ENCODE peak calls at places on chromosomes 16 and 17, in five cellular contexts. One of them, this sample, is unnamed.

GRCh38 chr17:63495471-63495870 is 18.6 kb downstream of the ACE start:
- DNase-seq in effector memory CD4-positive, alpha-beta T cell: no peak
- DNase-seq in esophagus squamous epithelium: no peak
- DNase-seq in fibroblast of mammary gland: no peak
- DNase-seq in fibroblast of pulmonary artery: no peak
- DNase-seq in this sample: no peak

GRCh38 chr16:83513006-83513755 is 294.6 kb upstream of the HSBP1 start:
- DNase-seq in effector memory CD4-positive, alpha-beta T cell: no peak
- DNase-seq in fibroblast of pulmonary artery: peak
- DNase-seq in fibroblast of mammary gland: peak
- DNase-seq in esophagus squamous epithelium: no peak
- DNase-seq in this sample: no peak

GRCh38 chr16:88927661-88928060 is 49.3 kb downstream of the CBFA2T3 start:
- DNase-seq in fibroblast of mammary gland: no peak
- DNase-seq in fibroblast of pulmonary artery: no peak
- DNase-seq in esophagus squamous epithelium: no peak
- DNase-seq in effector memory CD4-positive, alpha-beta T cell: no peak
- DNase-seq in this sample: no peak

GRCh38 chr16:68073902-68074760 is 11.0 kb upstream of the NFATC3 start:
- DNase-seq in fibroblast of pulmonary artery: no peak
- DNase-seq in esophagus squamous epithelium: no peak
- DNase-seq in fibroblast of mammary gland: no peak
- DNase-seq in effector memory CD4-positive, alpha-beta T cell: no peak
- DNase-seq in this sample: no peak

GRCh38 chr16:21162661-21163151 is 4.2 kb downstream of the LDAF1 start:
- DNase-seq in fibroblast of pulmonary artery: peak
- DNase-seq in fibroblast of mammary gland: peak
- DNase-seq in effector memory CD4-positive, alpha-beta T cell: no peak
- DNase-seq in esophagus squamous epithelium: no peak
- DNase-seq in this sample: no peak

GRCh38 chr16:50878966-50879615 is 137.2 kb downstream of the CYLD start:
- DNase-seq in fibroblast of mammary gland: no peak
- DNase-seq in effector memory CD4-positive, alpha-beta T cell: no peak
- DNase-seq in esophagus squamous epithelium: no peak
- DNase-seq in fibroblast of pulmonary artery: no peak
- DNase-seq in this sample: no peak

GRCh38 chr17:33013596-33014375 is 22.1 kb downstream of the SPACA3 start:
- DNase-seq in fibroblast of pulmonary artery: no peak
- DNase-seq in esophagus squamous epithelium: no peak
- DNase-seq in fibroblast of mammary gland: no peak
- DNase-seq in effector memory CD4-positive, alpha-beta T cell: no peak
- DNase-seq in this sample: no peak

GRCh38 chr17:38325221-38325851 is 18.4 kb downstream of the GPR179 start:
- DNase-seq in effector memory CD4-positive, alpha-beta T cell: no peak
- DNase-seq in esophagus squamous epithelium: no peak
- DNase-seq in fibroblast of mammary gland: no peak
- DNase-seq in fibroblast of pulmonary artery: no peak
- DNase-seq in this sample: no peak

GRCh38 chr16:1451702-1452392 is 7.5 kb upstream of the CCDC154 start:
- DNase-seq in esophagus squamous epithelium: no peak
- DNase-seq in fibroblast of mammary gland: no peak
- DNase-seq in fibroblast of pulmonary artery: no peak
- DNase-seq in effector memory CD4-positive, alpha-beta T cell: no peak
- DNase-seq in this sample: no peak

GRCh38 chr17:21177401-21177800 is 36.6 kb downstream of the TMEM11 start:
- DNase-seq in effector memory CD4-positive, alpha-beta T cell: no peak
- DNase-seq in esophagus squamous epithelium: no peak
- DNase-seq in fibroblast of mammary gland: no peak
- DNase-seq in fibroblast of pulmonary artery: no peak
- DNase-seq in this sample: no peak

GRCh38 chr17:35002876-35003551 is 22.7 kb downstream of the LIG3 start:
- DNase-seq in esophagus squamous epithelium: no peak
- DNase-seq in fibroblast of pulmonary artery: peak
- DNase-seq in effector memory CD4-positive, alpha-beta T cell: no peak
- DNase-seq in fibroblast of mammary gland: peak
- DNase-seq in this sample: no peak

GRCh38 chr17:72614871-72615626 is 477.4 kb downstream of the SLC39A11 start:
- DNase-seq in fibroblast of pulmonary artery: peak
- DNase-seq in effector memory CD4-positive, alpha-beta T cell: no peak
- DNase-seq in esophagus squamous epithelium: no peak
- DNase-seq in fibroblast of mammary gland: peak
- DNase-seq in this sample: no peak

GRCh38 chr16:79380990-79381389 is 219.5 kb downstream of the MAF start:
- DNase-seq in fibroblast of mammary gland: no peak
- DNase-seq in effector memory CD4-positive, alpha-beta T cell: no peak
- DNase-seq in fibroblast of pulmonary artery: no peak
- DNase-seq in esophagus squamous epithelium: no peak
- DNase-seq in this sample: no peak

GRCh38 chr16:19884611-19885455 is at the start of gene GPRC5B:
- DNase-seq in esophagus squamous epithelium: no peak
- DNase-seq in fibroblast of pulmonary artery: peak
- DNase-seq in fibroblast of mammary gland: no peak
- DNase-seq in effector memory CD4-positive, alpha-beta T cell: peak
- DNase-seq in this sample: no peak

GRCh38 chr17:46847204-46848191 is 3.9 kb upstream of the WNT9B start:
- DNase-seq in fibroblast of mammary gland: no peak
- DNase-seq in esophagus squamous epithelium: no peak
- DNase-seq in effector memory CD4-positive, alpha-beta T cell: no peak
- DNase-seq in fibroblast of pulmonary artery: no peak
- DNase-seq in this sample: no peak

GRCh38 chr17:75876190-75876937 is 2.0 kb downstream of the TRIM47 start:
- DNase-seq in fibroblast of pulmonary artery: no peak
- DNase-seq in esophagus squamous epithelium: no peak
- DNase-seq in effector memory CD4-positive, alpha-beta T cell: peak
- DNase-seq in fibroblast of mammary gland: no peak
- DNase-seq in this sample: peak

GRCh38 chr16:65121870-65122723 is at the start of gene CDH11:
- DNase-seq in fibroblast of mammary gland: peak
- DNase-seq in fibroblast of pulmonary artery: peak
- DNase-seq in effector memory CD4-positive, alpha-beta T cell: no peak
- DNase-seq in esophagus squamous epithelium: no peak
- DNase-seq in this sample: no peak

GRCh38 chr16:10509534-10510025 is 70.8 kb downstream of the EMP2 start:
- DNase-seq in fibroblast of mammary gland: peak
- DNase-seq in esophagus squamous epithelium: no peak
- DNase-seq in effector memory CD4-positive, alpha-beta T cell: peak
- DNase-seq in fibroblast of pulmonary artery: peak
- DNase-seq in this sample: peak

GRCh38 chr16:81505011-81505660 is 60.5 kb downstream of the CMIP start:
- DNase-seq in fibroblast of pulmonary artery: no peak
- DNase-seq in effector memory CD4-positive, alpha-beta T cell: no peak
- DNase-seq in fibroblast of mammary gland: no peak
- DNase-seq in esophagus squamous epithelium: no peak
- DNase-seq in this sample: peak

GRCh38 chr17:17702370-17702769 is 21.1 kb downstream of the RAI1 start:
- DNase-seq in fibroblast of mammary gland: no peak
- DNase-seq in effector memory CD4-positive, alpha-beta T cell: no peak
- DNase-seq in esophagus squamous epithelium: no peak
- DNase-seq in fibroblast of pulmonary artery: no peak
- DNase-seq in this sample: no peak

GRCh38 chr17:44159519-44160210 is 10.8 kb upstream of the ASB16 start:
- DNase-seq in esophagus squamous epithelium: no peak
- DNase-seq in effector memory CD4-positive, alpha-beta T cell: peak
- DNase-seq in fibroblast of mammary gland: peak
- DNase-seq in fibroblast of pulmonary artery: peak
- DNase-seq in this sample: no peak

GRCh38 chr16:28604186-28604565 is 5.7 kb downstream of the SULT1A1 start:
- DNase-seq in effector memory CD4-positive, alpha-beta T cell: no peak
- DNase-seq in fibroblast of mammary gland: no peak
- DNase-seq in esophagus squamous epithelium: no peak
- DNase-seq in fibroblast of pulmonary artery: no peak
- DNase-seq in this sample: no peak

GRCh38 chr17:41982026-41982989 is 15.7 kb downstream of the CNP start:
- DNase-seq in esophagus squamous epithelium: no peak
- DNase-seq in effector memory CD4-positive, alpha-beta T cell: no peak
- DNase-seq in fibroblast of pulmonary artery: peak
- DNase-seq in fibroblast of mammary gland: peak
- DNase-seq in this sample: no peak

GRCh38 chr16:10641555-10641952 is 53.2 kb downstream of the TEKT5 start:
- DNase-seq in fibroblast of pulmonary artery: no peak
- DNase-seq in fibroblast of mammary gland: no peak
- DNase-seq in esophagus squamous epithelium: no peak
- DNase-seq in effector memory CD4-positive, alpha-beta T cell: no peak
- DNase-seq in this sample: no peak

GRCh38 chr16:88859381-88860091 is 2.6 kb downstream of the TRAPPC2L start:
- DNase-seq in esophagus squamous epithelium: no peak
- DNase-seq in fibroblast of pulmonary artery: no peak
- DNase-seq in fibroblast of mammary gland: no peak
- DNase-seq in effector memory CD4-positive, alpha-beta T cell: no peak
- DNase-seq in this sample: no peak

GRCh38 chr16:84294196-84295142 is at the start of gene WFDC1:
- DNase-seq in effector memory CD4-positive, alpha-beta T cell: no peak
- DNase-seq in esophagus squamous epithelium: no peak
- DNase-seq in fibroblast of mammary gland: no peak
- DNase-seq in fibroblast of pulmonary artery: peak
- DNase-seq in this sample: no peak

GRCh38 chr16:79929260-79929977 is 328.9 kb upstream of the MAF start:
- DNase-seq in fibroblast of pulmonary artery: no peak
- DNase-seq in esophagus squamous epithelium: no peak
- DNase-seq in effector memory CD4-positive, alpha-beta T cell: no peak
- DNase-seq in fibroblast of mammary gland: no peak
- DNase-seq in this sample: no peak

GRCh38 chr17:27485711-27486495 is 29.7 kb downstream of the KSR1 start:
- DNase-seq in esophagus squamous epithelium: no peak
- DNase-seq in fibroblast of pulmonary artery: no peak
- DNase-seq in effector memory CD4-positive, alpha-beta T cell: no peak
- DNase-seq in fibroblast of mammary gland: no peak
- DNase-seq in this sample: no peak

DNA sequence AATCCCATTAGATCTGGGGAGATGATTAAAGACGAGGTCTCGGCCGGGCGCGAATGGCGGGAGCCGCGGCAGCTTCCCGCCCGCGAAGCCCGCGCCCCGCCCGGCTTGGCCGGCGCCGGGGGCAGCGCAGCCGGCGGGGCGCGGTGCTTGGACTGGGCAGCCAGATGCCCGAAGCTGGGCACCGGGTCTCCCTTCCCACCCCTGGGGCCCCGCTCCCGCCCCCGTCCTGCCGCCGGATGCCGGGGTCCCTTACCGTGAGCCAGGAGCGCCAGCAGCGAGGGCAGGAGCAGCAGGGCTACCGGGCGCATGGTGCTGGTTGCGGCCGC is 308 bp downstream of the SEZ6 start:
- DNase-seq in esophagus squamous epithelium: no peak
- DNase-seq in fibroblast of mammary gland: no peak
- DNase-seq in effector memory CD4-positive, alpha-beta T cell: no peak
- DNase-seq in fibroblast of pulmonary artery: no peak
- DNase-seq in this sample: no peak
- H3K4me3 ChIP-seq in esophagus squamous epithelium: no peak
- H3K4me3 ChIP-seq in fibroblast of mammary gland: no peak
- H3K4me3 ChIP-seq in effector memory CD4-positive, alpha-beta T cell: no peak
- H3K4me3 ChIP-seq in fibroblast of pulmonary artery: no peak
- H3K4me3 ChIP-seq in this sample: no peak

DNA sequence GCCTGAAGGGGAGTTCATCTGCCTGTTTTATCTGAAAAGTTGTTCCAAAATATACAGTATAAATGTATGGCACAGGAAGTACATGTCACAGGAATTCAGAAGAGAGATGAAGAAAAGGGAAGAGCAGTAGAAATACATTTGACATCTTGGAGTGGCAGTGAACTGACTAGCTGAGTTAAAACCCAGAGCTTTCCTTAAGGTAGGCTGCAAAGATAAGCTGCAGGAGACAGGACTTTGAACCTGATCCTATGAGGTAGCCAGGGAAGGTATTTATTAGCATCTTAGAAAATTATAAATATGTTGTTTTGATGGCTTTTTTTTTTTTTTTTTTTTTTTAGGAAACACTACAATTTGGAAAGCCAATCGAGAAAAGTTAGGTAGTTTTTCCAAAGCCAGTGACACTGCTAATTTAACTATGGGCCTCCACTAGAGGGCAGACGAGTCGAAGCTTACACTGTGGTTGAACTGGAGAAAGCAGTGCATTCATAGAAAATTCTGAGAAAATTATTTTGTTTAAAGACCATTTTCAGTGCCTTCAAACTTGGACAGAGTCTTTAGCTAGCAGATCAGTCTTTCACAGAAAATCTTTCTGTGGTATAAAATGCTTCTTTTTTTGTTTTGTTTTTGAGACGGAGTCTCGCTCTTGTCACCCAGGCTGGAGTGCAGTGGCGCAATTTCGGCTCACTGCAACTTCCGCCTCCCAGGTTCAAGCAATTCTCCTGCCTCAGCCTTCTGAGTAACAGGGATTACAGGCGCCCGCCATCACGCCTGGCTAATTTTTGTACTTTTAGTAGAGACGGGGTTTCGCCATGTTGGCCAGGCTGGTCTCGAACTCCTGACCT is 122.3 kb downstream of the SSH2 start:
- DNase-seq in effector memory CD4-positive, alpha-beta T cell: peak
- DNase-seq in esophagus squamous epithelium: no peak
- DNase-seq in fibroblast of mammary gland: peak
- DNase-seq in fibroblast of pulmonary artery: peak
- DNase-seq in this sample: peak
- H3K4me3 ChIP-seq in effector memory CD4-positive, alpha-beta T cell: no peak
- H3K4me3 ChIP-seq in esophagus squamous epithelium: no peak
- H3K4me3 ChIP-seq in fibroblast of mammary gland: no peak
- H3K4me3 ChIP-seq in fibroblast of pulmonary artery: no peak
- H3K4me3 ChIP-seq in this sample: peak

GRCh38 chr17:78433780-78434335 is 55.4 kb downstream of the PGS1 start:
- DNase-seq in fibroblast of pulmonary artery: no peak
- DNase-seq in esophagus squamous epithelium: no peak
- DNase-seq in fibroblast of mammary gland: no peak
- DNase-seq in effector memory CD4-positive, alpha-beta T cell: no peak
- DNase-seq in this sample: no peak
- H3K4me3 ChIP-seq in fibroblast of pulmonary artery: no peak
- H3K4me3 ChIP-seq in esophagus squamous epithelium: no peak
- H3K4me3 ChIP-seq in fibroblast of mammary gland: no peak
- H3K4me3 ChIP-seq in effector memory CD4-positive, alpha-beta T cell: no peak
- H3K4me3 ChIP-seq in this sample: no peak

GRCh38 chr17:57650548-57650947 is 94.6 kb downstream of the CCDC182 start:
- DNase-seq in effector memory CD4-positive, alpha-beta T cell: no peak
- DNase-seq in fibroblast of mammary gland: no peak
- DNase-seq in esophagus squamous epithelium: no peak
- DNase-seq in fibroblast of pulmonary artery: no peak
- DNase-seq in this sample: no peak
- H3K4me3 ChIP-seq in effector memory CD4-positive, alpha-beta T cell: no peak
- H3K4me3 ChIP-seq in fibroblast of mammary gland: no peak
- H3K4me3 ChIP-seq in esophagus squamous epithelium: no peak
- H3K4me3 ChIP-seq in fibroblast of pulmonary artery: no peak
- H3K4me3 ChIP-seq in this sample: no peak

DNA sequence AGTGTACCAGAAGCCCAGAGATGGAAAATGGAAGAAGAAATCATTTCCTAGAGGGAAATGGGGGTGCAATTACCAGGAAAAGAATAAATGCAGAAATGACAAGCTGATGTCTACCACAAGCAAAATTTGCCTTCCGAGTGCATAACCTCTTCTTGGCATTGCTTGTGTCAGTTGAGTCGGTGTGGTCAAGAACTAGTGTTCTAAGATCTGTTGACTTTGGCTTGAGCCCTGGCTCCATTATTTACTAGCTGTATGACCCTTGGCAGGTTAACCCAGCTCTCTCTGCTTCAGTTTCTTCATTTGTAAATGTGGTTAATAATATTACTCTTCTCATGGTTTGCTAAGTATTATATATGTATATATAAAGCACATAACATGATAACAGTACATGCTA is 273.0 kb upstream of the IRX5 start:
- DNase-seq in fibroblast of mammary gland: peak
- DNase-seq in esophagus squamous epithelium: no peak
- DNase-seq in effector memory CD4-positive, alpha-beta T cell: no peak
- DNase-seq in fibroblast of pulmonary artery: no peak
- DNase-seq in this sample: no peak
- H3K4me3 ChIP-seq in fibroblast of mammary gland: no peak
- H3K4me3 ChIP-seq in esophagus squamous epithelium: no peak
- H3K4me3 ChIP-seq in effector memory CD4-positive, alpha-beta T cell: no peak
- H3K4me3 ChIP-seq in fibroblast of pulmonary artery: no peak
- H3K4me3 ChIP-seq in this sample: no peak